ENCODE peak calls at places on chromosome 22, in four cellular contexts. B, M, R and Y are unnamed samples.
A peak's percentile ranks its signal among the peaks of the same experiment; 100 is the strongest.

GRCh38 chr22:28249402-28249801 is 330.3 kb upstream of the PITPNB start:
- DNase-seq in B (no peak), M (no peak), R (no peak), Y (no peak)

GRCh38 chr22:42300286-42301071 is 30.0 kb upstream of the TCF20 start:
- DNase-seq in B (no peak), M (peak; percentile 19), R (no peak), Y (no peak)

GRCh38 chr22:36879775-36880174 is 19.0 kb downstream of the NCF4 start:
- DNase-seq in B (no peak), M (no peak), R (no peak), Y (no peak)

GRCh38 chr22:28015676-28016601 is 96.9 kb upstream of the PITPNB start:
- DNase-seq in B (no peak), M (no peak), R (no peak), Y (no peak)

GRCh38 chr22:21837184-21837979 is 30.1 kb downstream of the MAPK1 start:
- DNase-seq in B (peak; percentile 15), M (peak; percentile 34), R (no peak), Y (no peak)

GRCh38 chr22:42906605-42907338 is 49.7 kb upstream of the ARFGAP3 start:
- DNase-seq in B (peak; percentile 67), M (no peak), R (no peak), Y (no peak)

GRCh38 chr22:46110215-46110614 is 40.1 kb upstream of the PPARA start:
- DNase-seq in B (no peak), M (no peak), R (no peak), Y (no peak)

GRCh38 chr22:30301995-30302809 is 12.9 kb upstream of the CASTOR1 start:
- DNase-seq in B (peak; percentile 62), M (no peak), R (peak; percentile 56), Y (no peak)

GRCh38 chr22:46171940-46172339 is 21.6 kb downstream of the PPARA start:
- DNase-seq in B (peak; percentile 72), M (no peak), R (no peak), Y (no peak)

GRCh38 chr22:46453006-46453828 is 84.2 kb downstream of the CELSR1 start:
- DNase-seq in B (no peak), M (no peak), R (no peak), Y (no peak)

GRCh38 chr22:48741540-48741939 is 1086.1 kb downstream of the BRD1 start:
- DNase-seq in B (no peak), M (no peak), R (no peak), Y (no peak)

GRCh38 chr22:27686534-27686933 is 115.0 kb downstream of the MN1 start:
- DNase-seq in B (no peak), M (peak; percentile 68), R (peak; percentile 23), Y (no peak)

GRCh38 chr22:47626428-47627390 is 864.3 kb downstream of the TBC1D22A start:
- DNase-seq in B (no peak), M (no peak), R (peak; percentile 11), Y (peak; percentile 72)

GRCh38 chr22:25477358-25477757 is 87.1 kb upstream of the GRK3 start:
- DNase-seq in B (no peak), M (no peak), R (no peak), Y (no peak)

GRCh38 chr22:36398602-36399472 is 11.1 kb upstream of the MYH9 start:
- DNase-seq in B (no peak), M (no peak), R (no peak), Y (no peak)

GRCh38 chr22:30490399-30490798 is 15.1 kb downstream of the SEC14L4 start:
- DNase-seq in B (no peak), M (no peak), R (no peak), Y (no peak)

GRCh38 chr22:28029201-28029948 is 110.3 kb upstream of the PITPNB start:
- DNase-seq in B (no peak), M (peak; percentile 80), R (no peak), Y (no peak)

GRCh38 chr22:17655289-17655688 is 16.7 kb downstream of the BCL2L13 start:
- DNase-seq in B (no peak), M (no peak), R (no peak), Y (no peak)

GRCh38 chr22:38018938-38019827 is 34.8 kb upstream of the SOX10 start:
- DNase-seq in B (no peak), M (no peak), R (no peak), Y (no peak)

GRCh38 chr22:36027960-36028645 is 521 bp downstream of the RBFOX2 start:
- DNase-seq in B (no peak), M (peak; percentile 27), R (no peak), Y (no peak)

GRCh38 chr22:26170112-26170492 is 840 bp downstream of the SEZ6L start:
- DNase-seq in B (no peak), M (no peak), R (no peak), Y (no peak)

GRCh38 chr22:43155789-43156188 is 4.4 kb downstream of the TSPO start:
- DNase-seq in B (no peak), M (no peak), R (no peak), Y (no peak)

GRCh38 chr22:37471721-37472417 is 14.3 kb downstream of the MFNG start:
- DNase-seq in B (no peak), M (no peak), R (no peak), Y (no peak)

GRCh38 chr22:47125603-47126002 is 363.2 kb downstream of the TBC1D22A start:
- DNase-seq in B (no peak), M (no peak), R (no peak), Y (no peak)

GRCh38 chr22:25419247-25420113 is 145.0 kb upstream of the GRK3 start:
- DNase-seq in B (no peak), M (no peak), R (peak; percentile 56), Y (no peak)

GRCh38 chr22:46019351-46019750 is 42.4 kb upstream of the WNT7B start:
- DNase-seq in B (no peak), M (no peak), R (no peak), Y (no peak)

GRCh38 chr22:37739611-37740049 is 42.8 kb downstream of the TRIOBP start:
- DNase-seq in B (peak; percentile 50), M (no peak), R (no peak), Y (no peak)

GRCh38 chr22:46050916-46051614 is 74.1 kb upstream of the WNT7B start:
- DNase-seq in B (peak; percentile 8), M (no peak), R (no peak), Y (no peak)

GRCh38 chr22:36125434-36125833 is 35.1 kb downstream of the APOL3 start:
- DNase-seq in B (no peak), M (no peak), R (no peak), Y (no peak)

GRCh38 chr22:23828800-23829680 is 9.8 kb downstream of the DERL3 start:
- DNase-seq in B (no peak), M (no peak), R (no peak), Y (no peak)
- TF ChIP-seq POLR2A in B (no peak), M (no peak), R (no peak), Y (no peak)

GRCh38 chr22:39490135-39490798 is 11.8 kb upstream of the MIEF1 start:
- DNase-seq in B (peak; percentile 57), M (peak; percentile 94), R (peak; percentile 84), Y (no peak)

GRCh38 chr22:39493759-39494158 is 8.3 kb upstream of the MIEF1 start:
- DNase-seq in B (no peak), M (peak; percentile 67), R (no peak), Y (no peak)

GRCh38 chr22:39490966-39491680 is 11.0 kb upstream of the MIEF1 start:
- DNase-seq in B (no peak), M (no peak), R (no peak), Y (no peak)

GRCh38 chr22:39492186-39492585 is 9.9 kb upstream of the MIEF1 start:
- DNase-seq in B (no peak), M (no peak), R (no peak), Y (no peak)

GRCh38 chr22:39491696-39492095 is 10.4 kb upstream of the MIEF1 start:
- DNase-seq in B (no peak), M (no peak), R (no peak), Y (no peak)
- TF ChIP-seq POLR2A in B (no peak), M (no peak), R (no peak), Y (no peak)

DNA sequence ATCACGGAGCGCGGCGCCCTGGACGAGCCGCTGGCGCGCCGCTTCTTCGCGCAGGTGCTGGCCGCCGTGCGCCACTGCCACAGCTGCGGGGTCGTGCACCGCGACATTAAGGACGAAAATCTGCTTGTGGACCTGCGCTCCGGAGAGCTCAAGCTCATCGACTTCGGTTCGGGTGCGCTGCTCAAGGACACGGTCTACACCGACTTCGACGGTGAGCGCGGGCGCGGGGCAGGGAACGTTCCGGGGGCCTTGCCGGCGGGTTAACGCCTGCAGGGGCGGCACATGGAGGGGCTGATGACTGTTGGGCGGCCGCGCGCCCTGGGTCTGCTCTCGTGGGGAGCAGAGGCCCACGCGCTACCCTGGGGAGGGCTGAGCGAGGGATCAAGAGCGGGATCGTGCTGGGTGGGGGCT is 1.0 kb downstream of the PIM3 start:
- DNase-seq in B (no peak), M (no peak), R (no peak), Y (no peak)
- TF ChIP-seq POLR2A in B (no peak), M (no peak), R (no peak), Y (no peak)

GRCh38 chr22:19218541-19219233 is 40.2 kb upstream of the SLC25A1 start:
- DNase-seq in B (no peak), M (no peak), R (no peak), Y (no peak)

GRCh38 chr22:19215360-19215759 is 36.8 kb upstream of the SLC25A1 start:
- DNase-seq in B (no peak), M (no peak), R (no peak), Y (no peak)

GRCh38 chr22:19213496-19214473 is 35.2 kb upstream of the SLC25A1 start:
- DNase-seq in B (no peak), M (no peak), R (no peak), Y (no peak)

GRCh38 chr22:19213001-19213400 is 34.5 kb upstream of the SLC25A1 start:
- DNase-seq in B (no peak), M (no peak), R (no peak), Y (no peak)

DNA sequence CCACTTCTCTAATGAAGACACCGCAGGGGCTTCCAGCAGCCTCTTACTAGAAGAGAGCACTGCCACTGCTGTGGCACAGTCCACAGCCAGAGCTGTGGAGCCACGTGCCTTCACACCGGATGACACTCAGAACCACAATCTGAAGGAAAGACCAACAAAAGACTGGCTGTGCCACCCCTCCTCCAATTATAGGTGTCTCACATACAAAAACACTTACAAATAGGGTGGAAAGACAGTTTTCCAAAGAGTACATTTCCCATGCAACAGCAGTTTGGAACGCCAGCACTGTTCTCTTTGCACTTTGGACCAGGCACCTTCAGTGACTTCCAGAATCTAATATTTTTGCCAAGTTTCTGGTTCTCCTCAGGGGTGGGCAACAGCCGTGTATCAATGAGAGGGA is 38.0 kb upstream of the SLC25A1 start:
- DNase-seq in B (no peak), M (no peak), R (no peak), Y (no peak)
- TF ChIP-seq POLR2A in B (no peak), M (no peak), R (no peak), Y (no peak)

DNA sequence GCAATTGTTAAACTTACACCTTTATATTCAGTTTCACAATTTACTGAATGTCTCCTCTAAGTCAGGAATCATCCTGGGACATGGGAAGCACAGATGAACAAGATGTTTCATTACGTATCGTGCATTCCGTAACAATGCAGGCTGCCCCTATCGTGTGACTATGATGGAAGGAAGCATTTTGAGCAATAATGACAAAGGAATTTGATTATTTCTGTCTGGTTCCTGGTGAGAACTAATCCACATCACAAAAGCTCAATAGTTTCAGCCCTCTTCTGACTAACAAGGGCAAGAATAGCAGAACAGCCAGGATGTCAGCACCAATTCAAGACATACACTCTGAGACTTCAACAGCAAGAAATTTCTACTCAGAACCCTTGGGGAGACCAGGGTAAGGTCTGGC is 14.5 kb downstream of the PISD start:
- DNase-seq in B (no peak), M (no peak), R (no peak), Y (no peak)
- TF ChIP-seq POLR2A in B (no peak), M (no peak), R (no peak), Y (no peak)

GRCh38 chr22:44646668-44647067 is 55.3 kb upstream of the PRR5 start:
- DNase-seq in B (no peak), M (no peak), R (no peak), Y (no peak)
- TF ChIP-seq POLR2A in B (no peak), M (no peak), R (no peak), Y (no peak)